ENCODE peak calls at places on chromosomes 6 and 20, in eight cellular contexts. C, K, P, Q, S, M, R and U are unnamed samples.

GRCh38 chr20:25464501-25465204 is 57.2 kb downstream of the GINS1 start:
- DNase-seq in C (no peak), K (no peak), P (no peak), Q (no peak), S (no peak), M (no peak), R (no peak), U (no peak)

GRCh38 chr6:127289934-127290333 is 23.3 kb downstream of the RNF146 start:
- DNase-seq in C (no peak), K (no peak), P (no peak), Q (no peak), S (no peak), M (no peak), R (no peak), U (no peak)

GRCh38 chr20:4076671-4077070 is 61.3 kb upstream of the RNF24 start:
- DNase-seq in C (peak; percentile 95), K (peak; percentile 80), P (peak; percentile 88), Q (peak; percentile 72), S (no peak), M (peak; percentile 89), R (no peak), U (no peak)

GRCh38 chr6:4805553-4806307 is 29.5 kb downstream of the CDYL start:
- DNase-seq in C (peak; percentile 35), K (peak; percentile 40), P (peak; percentile 24), Q (no peak), S (peak; percentile 34), M (peak; percentile 35), R (peak; percentile 73), U (peak; percentile 64)

GRCh38 chr20:31740208-31740607 is 1.1 kb downstream of the TPX2 start:
- DNase-seq in C (peak; percentile 80), K (peak; percentile 52), P (peak; percentile 48), Q (no peak), S (no peak), M (peak; percentile 47), R (no peak), U (no peak)

GRCh38 chr6:137715589-137716045 is 151.4 kb upstream of the TNFAIP3 start:
- DNase-seq in C (peak; percentile 63), K (no peak), P (peak; percentile 28), Q (no peak), S (no peak), M (peak; percentile 72), R (no peak), U (no peak)

GRCh38 chr20:9068896-9069663 is at the start of gene PLCB4:
- DNase-seq in C (peak; percentile 66), K (peak; percentile 35), P (peak; percentile 31), Q (no peak), S (peak; percentile 42), M (peak; percentile 83), R (peak; percentile 62), U (peak; percentile 58)

GRCh38 chr6:39335780-39336541 is 13.5 kb upstream of the KCNK16 start:
- DNase-seq in C (no peak), K (peak; percentile 49), P (peak; percentile 6), Q (no peak), S (no peak), M (no peak), R (no peak), U (no peak)

GRCh38 chr6:81878479-81878878 is 126.0 kb upstream of the TENT5A start:
- DNase-seq in C (no peak), K (no peak), P (no peak), Q (no peak), S (no peak), M (no peak), R (no peak), U (no peak)

GRCh38 chr6:44177691-44178423 is 19.2 kb downstream of the CAPN11 start:
- DNase-seq in C (peak; percentile 56), K (peak; percentile 56), P (peak; percentile 34), Q (peak; percentile 58), S (peak; percentile 68), M (peak; percentile 41), R (no peak), U (no peak)

GRCh38 chr20:6588296-6588695 is 179.2 kb upstream of the BMP2 start:
- DNase-seq in C (peak; percentile 47), K (peak; percentile 70), P (peak; percentile 47), Q (no peak), S (no peak), M (no peak), R (no peak), U (no peak)

GRCh38 chr20:4153661-4154238 is 138.4 kb upstream of the RNF24 start:
- DNase-seq in C (no peak), K (no peak), P (no peak), Q (no peak), S (no peak), M (no peak), R (no peak), U (no peak)

GRCh38 chr6:110979565-110980096 is 2.2 kb upstream of the RPF2 start:
- DNase-seq in C (no peak), K (no peak), P (no peak), Q (no peak), S (no peak), M (no peak), R (no peak), U (no peak)

GRCh38 chr20:36549628-36549941 is 8.3 kb downstream of the MYL9 start:
- DNase-seq in C (no peak), K (no peak), P (no peak), Q (no peak), S (no peak), M (no peak), R (no peak), U (no peak)

GRCh38 chr20:53493201-53493908 is 100.3 kb downstream of the ZNF217 start:
- DNase-seq in C (no peak), K (no peak), P (no peak), Q (no peak), S (no peak), M (no peak), R (no peak), U (no peak)

GRCh38 chr6:153210083-153210482 is 79.0 kb upstream of the RGS17 start:
- DNase-seq in C (peak; percentile 44), K (peak; percentile 6), P (no peak), Q (no peak), S (no peak), M (peak; percentile 9), R (no peak), U (no peak)

GRCh38 chr6:151229401-151230276 is 10.1 kb upstream of the AKAP12 start:
- DNase-seq in C (no peak), K (no peak), P (no peak), Q (no peak), S (no peak), M (no peak), R (no peak), U (no peak)

DNA sequence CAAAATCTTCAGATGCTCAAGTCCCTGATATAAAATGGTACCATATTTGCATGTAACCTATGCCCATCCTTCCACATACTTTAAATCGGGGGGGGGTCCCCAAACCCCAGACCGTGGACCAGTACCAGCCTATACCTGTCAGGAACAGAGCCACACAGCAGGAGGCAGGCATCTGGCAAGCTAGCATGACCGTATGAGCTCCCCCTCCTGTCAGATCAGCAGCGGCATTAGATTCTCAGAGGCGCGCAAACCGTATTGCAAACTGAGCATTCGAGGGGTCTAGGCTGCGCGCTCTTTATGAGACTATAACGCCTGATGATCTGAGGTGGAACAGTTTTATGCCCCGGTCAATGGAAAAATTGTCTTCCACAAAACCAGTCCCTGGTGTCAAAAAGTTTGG is 30.7 kb downstream of the FGD2 start:
- DNase-seq in C (no peak), K (no peak), P (no peak), Q (no peak), S (no peak), M (no peak), R (no peak), U (no peak)
- TF ChIP-seq CTCF in C (no peak), K (no peak), P (no peak), Q (no peak), S (no peak), M (no peak), R (no peak), U (no peak)

GRCh38 chr6:36946526-36946925 is 8.0 kb upstream of the PI16 start:
- DNase-seq in C (no peak), K (no peak), P (no peak), Q (no peak), S (no peak), M (no peak), R (no peak), U (no peak)
- TF ChIP-seq CTCF in C (no peak), K (no peak), P (no peak), Q (no peak), S (no peak), M (no peak), R (no peak), U (no peak)

DNA sequence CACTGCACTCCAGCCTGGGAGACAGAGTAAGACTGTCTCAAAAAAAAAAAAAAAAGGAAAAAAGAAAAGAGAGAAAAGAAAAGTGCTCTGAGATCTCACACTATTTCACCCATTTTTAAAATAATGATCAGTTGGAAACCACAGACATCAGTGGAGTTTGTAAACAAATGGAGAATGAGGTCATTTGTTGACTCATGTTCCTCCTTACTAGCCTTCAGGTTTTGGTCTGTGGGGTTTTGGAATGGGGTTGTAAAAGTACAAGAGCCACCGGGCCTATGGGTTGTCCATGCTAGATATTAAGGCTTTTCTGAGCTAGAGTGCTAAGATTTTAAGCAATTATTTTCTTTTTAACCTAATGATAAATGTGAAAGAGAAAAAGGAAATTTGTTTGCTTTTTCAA is 104.4 kb upstream of the PRL start:
- DNase-seq in C (no peak), K (peak; percentile 20), P (no peak), Q (no peak), S (no peak), M (no peak), R (no peak), U (no peak)
- TF ChIP-seq CTCF in C (no peak), K (no peak), P (no peak), Q (no peak), S (no peak), M (no peak), R (no peak), U (no peak)

DNA sequence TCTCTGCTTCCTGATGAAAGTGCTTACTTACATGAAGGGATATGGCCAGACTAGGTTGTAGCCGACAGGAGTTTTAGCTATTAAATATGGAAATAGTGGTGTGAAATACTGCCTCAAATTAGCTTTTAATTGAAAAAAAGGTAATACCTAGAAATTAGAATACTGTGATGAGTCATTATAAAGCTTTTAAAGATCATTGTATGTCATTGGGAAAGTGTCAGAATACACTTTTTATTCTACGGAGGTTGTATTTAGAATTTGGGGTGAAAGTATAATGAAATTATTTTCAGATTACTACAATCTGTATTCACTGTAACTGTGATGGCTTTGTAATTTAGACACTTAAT is 2.2 kb downstream of the LOC128125822 start:
- DNase-seq in C (no peak), K (no peak), P (no peak), Q (no peak), S (no peak), M (no peak), R (no peak), U (no peak)
- TF ChIP-seq CTCF in C (no peak), K (no peak), P (no peak), Q (no peak), S (no peak), M (peak; percentile 51), R (peak; percentile 2), U (no peak)

GRCh38 chr6:159168536-159169192 is 536 bp upstream of the FNDC1 start:
- DNase-seq in C (peak; percentile 5), K (no peak), P (peak; percentile 44), Q (no peak), S (peak; percentile 50), M (no peak), R (peak; percentile 79), U (peak; percentile 84)
- TF ChIP-seq CTCF in C (peak; percentile 18), K (no peak), P (peak; percentile 29), Q (peak; percentile 57), S (peak; percentile 8), M (peak; percentile 39), R (peak; percentile 32), U (peak; percentile 8)

GRCh38 chr6:17470953-17471335 is 77.5 kb downstream of the CAP2 start:
- DNase-seq in C (peak; percentile 77), K (no peak), P (peak; percentile 46), Q (peak; percentile 90), S (no peak), M (no peak), R (no peak), U (no peak)
- TF ChIP-seq CTCF in C (no peak), K (no peak), P (no peak), Q (no peak), S (no peak), M (no peak), R (no peak), U (no peak)